ENCODE peak calls at places on chromosome 15, in five cellular contexts. V, A, P, H and Z are unnamed samples.
A peak's percentile ranks its signal among the peaks of the same experiment; 100 is the strongest.

GRCh38 chr15:99504823-99505551 is 60.8 kb upstream of the MEF2A start:
- DNase-seq in V (no peak), A (no peak), P (no peak), H (no peak), Z (no peak)

GRCh38 chr15:100060276-100060926 is 281.4 kb downstream of the ADAMTS17 start:
- DNase-seq in V (peak; percentile 16), A (peak; percentile 80), P (no peak), H (no peak), Z (no peak)

GRCh38 chr15:29470311-29470710 is 200.7 kb upstream of the NSMCE3 start:
- DNase-seq in V (no peak), A (peak; percentile 28), P (no peak), H (no peak), Z (no peak)

GRCh38 chr15:72482275-72482674 is 8.1 kb downstream of the ARIH1 start:
- DNase-seq in V (no peak), A (no peak), P (no peak), H (no peak), Z (no peak)

GRCh38 chr15:81351651-81352050 is 22.4 kb downstream of the TMC3 start:
- DNase-seq in V (no peak), A (no peak), P (no peak), H (no peak), Z (no peak)

GRCh38 chr15:87213646-87214045 is 1042.9 kb downstream of the NTRK3 start:
- DNase-seq in V (no peak), A (no peak), P (no peak), H (no peak), Z (no peak)

GRCh38 chr15:50106438-50106837 is 12.6 kb downstream of the ATP8B4 start:
- DNase-seq in V (no peak), A (no peak), P (no peak), H (no peak), Z (no peak)

GRCh38 chr15:85142324-85142723 is 160.7 kb downstream of the PDE8A start:
- DNase-seq in V (no peak), A (no peak), P (peak; percentile 35), H (no peak), Z (no peak)

GRCh38 chr15:44738340-44738984 is 2.1 kb downstream of the TRIM69 start:
- DNase-seq in V (no peak), A (no peak), P (peak; percentile 43), H (no peak), Z (peak; percentile 17)

GRCh38 chr15:61831505-61831921 is 228.7 kb downstream of the VPS13C start:
- DNase-seq in V (no peak), A (no peak), P (no peak), H (no peak), Z (no peak)

GRCh38 chr15:85381850-85382751 is 1.7 kb downstream of the AKAP13 start:
- DNase-seq in V (no peak), A (no peak), P (peak; percentile 14), H (no peak), Z (no peak)

GRCh38 chr15:29400701-29401100 is 131.1 kb upstream of the NSMCE3 start:
- DNase-seq in V (no peak), A (no peak), P (no peak), H (no peak), Z (no peak)

GRCh38 chr15:65416845-65417416 is 5.8 kb downstream of the IGDCC4 start:
- DNase-seq in V (no peak), A (no peak), P (peak; percentile 52), H (no peak), Z (no peak)

GRCh38 chr15:48406911-48407310 is 75.7 kb downstream of the DUT start:
- DNase-seq in V (no peak), A (no peak), P (no peak), H (no peak), Z (no peak)

GRCh38 chr15:67087507-67088172 is 22.2 kb downstream of the SMAD3 start:
- DNase-seq in V (no peak), A (no peak), P (no peak), H (no peak), Z (no peak)

GRCh38 chr15:67084561-67084960 is 19.2 kb downstream of the SMAD3 start:
- DNase-seq in V (no peak), A (no peak), P (no peak), H (no peak), Z (no peak)

GRCh38 chr15:67086650-67086941 is 21.2 kb downstream of the SMAD3 start:
- DNase-seq in V (no peak), A (no peak), P (no peak), H (no peak), Z (no peak)

GRCh38 chr15:67085237-67085817 is 19.9 kb downstream of the SMAD3 start:
- DNase-seq in V (no peak), A (no peak), P (no peak), H (no peak), Z (no peak)

GRCh38 chr15:67085818-67086649 is 20.6 kb downstream of the SMAD3 start:
- DNase-seq in V (no peak), A (peak; percentile 30), P (no peak), H (no peak), Z (no peak)
- TF ChIP-seq POLR2A in V (no peak), A (no peak), P (no peak), H (no peak), Z (no peak)

GRCh38 chr15:31390777-31391486 is 64.3 kb downstream of the KLF13 start:
- DNase-seq in V (no peak), A (no peak), P (no peak), H (no peak), Z (no peak)

GRCh38 chr15:31390029-31390428 is 63.4 kb downstream of the KLF13 start:
- DNase-seq in V (no peak), A (peak; percentile 11), P (no peak), H (no peak), Z (no peak)

GRCh38 chr15:31392761-31393401 is 66.2 kb downstream of the KLF13 start:
- DNase-seq in V (peak; percentile 62), A (peak; percentile 67), P (no peak), H (peak; percentile 53), Z (no peak)

GRCh38 chr15:31393441-31394091 is 66.9 kb downstream of the KLF13 start:
- DNase-seq in V (no peak), A (no peak), P (no peak), H (peak; percentile 30), Z (no peak)

DNA sequence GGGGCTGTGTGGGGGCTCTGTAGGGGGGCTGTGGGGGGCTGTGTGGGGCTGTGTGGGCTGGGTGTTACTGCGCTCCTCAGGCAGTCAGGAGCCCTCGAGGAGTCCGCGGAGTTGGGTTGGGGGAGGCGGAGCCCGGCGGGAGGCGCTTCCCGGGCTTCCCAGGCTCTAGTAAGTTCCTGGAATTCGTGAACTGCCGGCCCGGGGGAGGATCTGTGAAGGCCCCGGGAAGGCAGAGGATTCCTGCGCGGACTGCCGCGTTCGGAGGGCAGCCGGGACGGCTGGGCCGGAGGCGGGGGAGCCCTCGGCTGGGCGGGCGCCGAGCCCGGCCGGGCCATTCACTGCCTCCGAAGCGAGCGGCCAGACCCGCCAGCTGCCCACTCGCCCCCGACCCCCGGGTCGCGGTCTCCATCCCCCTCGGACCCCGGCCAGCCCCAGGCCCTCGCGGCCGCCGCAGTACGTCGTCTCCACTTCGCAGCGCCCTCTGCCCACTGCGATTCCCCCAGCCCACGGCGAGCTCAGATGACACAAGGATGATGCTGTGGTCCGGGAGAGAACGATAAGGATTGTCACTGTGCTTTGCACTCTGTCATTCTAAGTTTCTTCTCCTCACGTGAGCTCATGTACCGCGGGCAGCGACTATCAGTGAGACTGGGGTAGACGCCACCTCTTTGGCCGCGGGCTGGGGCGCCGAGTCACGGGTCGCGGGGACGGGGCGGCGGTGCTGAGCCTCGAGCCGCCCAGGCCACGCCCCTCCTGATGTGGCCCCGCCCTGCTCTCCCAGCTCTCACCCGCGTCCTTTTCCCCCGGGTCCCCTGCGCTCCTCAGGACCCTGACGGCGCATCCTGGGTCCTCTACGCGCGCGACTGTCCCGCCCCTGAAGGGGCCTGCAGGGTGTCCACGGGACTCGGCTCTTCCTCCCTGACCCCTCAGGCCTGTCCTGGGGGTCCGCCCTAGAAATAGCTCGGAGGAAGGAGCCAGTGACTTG is 65.3 kb downstream of the KLF13 start:
- DNase-seq in V (peak; percentile 91), A (peak; percentile 93), P (peak; percentile 61), H (peak; percentile 83), Z (peak; percentile 75)
- TF ChIP-seq POLR2A in V (peak; percentile 90), A (peak; percentile 92), P (peak; percentile 46), H (peak; percentile 73), Z (no peak)

DNA sequence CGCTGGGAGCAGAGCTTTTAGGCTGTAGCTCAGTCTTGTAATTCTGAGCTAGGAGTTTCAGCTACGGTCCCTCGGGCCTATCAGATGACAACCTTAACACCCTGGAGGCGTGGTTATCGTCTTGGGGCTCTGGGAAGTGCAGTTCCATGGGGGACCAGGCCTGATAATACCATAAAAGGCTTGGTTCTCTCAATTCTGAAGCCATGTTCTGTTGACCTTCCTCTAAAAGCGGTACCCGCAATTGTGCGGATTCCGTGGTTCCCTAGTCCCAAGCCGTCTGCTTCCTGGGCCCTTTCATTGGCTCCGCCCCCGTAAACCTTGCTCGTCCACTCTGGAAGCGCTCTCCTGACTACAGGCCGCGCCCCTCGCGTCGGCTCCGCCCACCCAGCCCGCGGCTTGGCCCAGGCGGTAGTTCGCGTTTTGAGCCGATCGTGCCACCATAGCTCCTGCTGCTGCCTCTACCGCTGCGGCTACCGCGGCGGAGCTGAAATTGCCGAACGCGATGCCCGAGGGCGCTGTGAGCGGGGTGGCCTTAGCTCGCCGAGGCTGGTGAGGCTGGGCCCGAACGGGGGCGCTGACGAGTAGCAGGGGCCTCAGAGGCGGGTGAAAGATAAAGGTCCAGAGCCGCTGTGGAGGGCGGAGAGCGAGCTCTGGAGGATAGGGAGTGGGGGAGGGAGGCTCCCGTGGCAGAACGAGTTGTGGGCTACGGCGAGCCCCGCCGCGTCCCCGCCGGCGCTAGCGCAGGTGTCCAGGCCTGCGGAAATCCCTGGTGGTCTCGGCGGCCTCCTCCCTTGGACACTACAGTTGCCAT is at the start of gene MAPKBP1:
- DNase-seq in V (peak; percentile 98), A (peak; percentile 99), P (peak; percentile 95), H (peak; percentile 98), Z (peak; percentile 84)
- TF ChIP-seq POLR2A in V (peak; percentile 51), A (peak; percentile 20), P (peak; percentile 60), H (peak; percentile 70), Z (peak; percentile 64)

DNA sequence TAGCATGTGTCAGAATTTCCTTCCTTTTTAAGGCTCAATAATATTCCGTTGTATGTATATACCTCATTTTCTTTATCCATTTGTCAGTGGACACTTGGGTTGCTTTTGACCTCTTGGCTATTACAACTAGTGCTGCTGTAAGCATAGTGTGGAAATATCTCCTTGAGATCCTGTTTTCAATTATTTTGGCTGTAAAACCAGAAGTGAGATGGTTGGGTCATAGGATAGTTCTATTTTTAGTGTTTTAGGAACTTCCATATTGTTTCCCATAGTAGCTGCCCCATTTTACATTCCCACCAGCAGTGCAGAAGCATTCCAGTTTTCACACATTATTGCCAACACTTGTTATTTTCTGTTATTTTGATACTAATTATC is 70.4 kb upstream of the C15orf39 start:
- DNase-seq in V (no peak), A (no peak), P (no peak), H (no peak), Z (no peak)
- TF ChIP-seq POLR2A in V (no peak), A (no peak), P (no peak), H (no peak), Z (no peak)

DNA sequence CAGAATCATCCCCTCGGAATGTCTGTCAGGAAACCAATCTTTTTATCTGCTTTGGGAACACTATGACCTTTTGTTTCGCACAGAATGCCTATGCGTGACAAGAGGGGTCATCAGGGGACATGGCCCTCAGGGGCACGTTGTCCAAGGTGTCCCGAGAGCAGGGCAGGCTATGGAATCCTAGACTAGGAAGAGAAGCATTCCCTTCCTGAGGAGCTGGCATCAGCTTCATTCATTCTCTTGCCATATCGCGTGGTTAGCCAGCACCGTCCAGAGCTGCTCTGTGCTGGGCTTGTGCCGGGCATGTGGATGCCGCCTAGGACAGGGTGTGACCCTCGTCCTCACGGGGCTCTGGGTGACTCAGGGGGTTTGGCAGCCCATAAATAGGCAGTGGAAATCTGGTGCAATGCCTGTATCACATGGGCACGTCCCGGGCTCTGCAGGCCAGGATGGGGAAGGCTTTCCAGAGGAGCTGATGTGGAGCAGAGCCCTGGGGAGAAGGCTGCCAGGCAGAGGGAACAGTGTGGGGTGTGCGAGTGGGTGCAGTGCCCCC is 117.8 kb downstream of the TMEM266 start:
- DNase-seq in V (no peak), A (no peak), P (peak; percentile 56), H (peak; percentile 81), Z (peak; percentile 50)
- TF ChIP-seq POLR2A in V (no peak), A (no peak), P (no peak), H (peak; percentile 75), Z (peak; percentile 4)